ENCODE peak calls at places on chromosomes 4 and X, in ten cellular contexts. X is neural progenitor cell, D is SK-N-SH, T is body of pancreas, W is endothelial cell of umbilical vein, K is endodermal cell, P is sigmoid colon, E is IMR-90, M is ascending aorta, L is stomach. R is an unnamed sample. For H3K4me1, the result is how much of the 10 kb centered on the place peaks cover.

GRCh38 chr4:158856852-158857251 is 88.0 kb downstream of the FNIP2 start:
- DNase-seq in X (peak), D (peak), T (no peak), W (peak), K (no peak), P (no peak), E (peak), M (no peak), L (no peak), R (no peak)

GRCh38 chr4:169136330-169136729 is 126.3 kb upstream of the CBR4 start:
- DNase-seq in X (no peak), D (no peak), T (no peak), W (no peak), K (no peak), P (no peak), E (no peak), M (no peak), L (no peak), R (no peak)

GRCh38 chrX:54484666-54485065 is 11.4 kb downstream of the FGD1 start:
- DNase-seq in X (peak), D (peak), T (no peak), W (no peak), K (peak), P (no peak), E (no peak), M (no peak), L (no peak), R (no peak)

GRCh38 chr4:29553842-29554241 is 1166.3 kb upstream of the PCDH7 start:
- DNase-seq in X (no peak), D (no peak), T (no peak), W (peak), K (no peak), P (no peak), E (no peak), M (no peak), L (no peak), R (no peak)

GRCh38 chr4:1053080-1053661 is 41.7 kb downstream of the FGFRL1 start:
- DNase-seq in X (peak), D (peak), T (no peak), W (no peak), K (peak), P (peak), E (peak), M (no peak), L (peak), R (no peak)

GRCh38 chr4:54940996-54941395 is 184.4 kb downstream of the KDR start:
- DNase-seq in X (no peak), D (no peak), T (no peak), W (no peak), K (no peak), P (no peak), E (no peak), M (no peak), L (no peak), R (no peak)

GRCh38 chr4:31657859-31658258 is 937.7 kb downstream of the PCDH7 start:
- DNase-seq in X (no peak), D (no peak), T (no peak), W (no peak), K (no peak), P (no peak), E (peak), M (no peak), L (no peak), R (no peak)

GRCh38 chrX:49117597-49117996 is 5.9 kb downstream of the GPKOW start:
- DNase-seq in X (no peak), D (no peak), T (no peak), W (no peak), K (no peak), P (no peak), E (no peak), M (no peak), L (no peak), R (no peak)

GRCh38 chr4:150135134-150135773 is 57.0 kb downstream of the DCLK2 start:
- DNase-seq in X (no peak), D (no peak), T (no peak), W (no peak), K (no peak), P (no peak), E (peak), M (no peak), L (no peak), R (no peak)

GRCh38 chr4:187908079-187908501 is 87.5 kb upstream of the ZFP42 start:
- DNase-seq in X (no peak), D (no peak), T (no peak), W (no peak), K (no peak), P (no peak), E (peak), M (no peak), L (no peak), R (no peak)

GRCh38 chrX:30592846-30593245 is 15.3 kb upstream of the TASL start:
- DNase-seq in X (no peak), D (no peak), T (no peak), W (no peak), K (no peak), P (no peak), E (no peak), M (no peak), L (no peak), R (no peak)

GRCh38 chr4:151460434-151460833 is 51.5 kb downstream of the FHIP1A start:
- DNase-seq in X (no peak), D (no peak), T (no peak), W (no peak), K (no peak), P (no peak), E (no peak), M (no peak), L (no peak), R (no peak)

GRCh38 chr4:3829954-3830773 is 64.0 kb downstream of the ADRA2C start:
- DNase-seq in X (peak), D (no peak), T (no peak), W (no peak), K (peak), P (no peak), E (no peak), M (no peak), L (no peak), R (no peak)

DNA sequence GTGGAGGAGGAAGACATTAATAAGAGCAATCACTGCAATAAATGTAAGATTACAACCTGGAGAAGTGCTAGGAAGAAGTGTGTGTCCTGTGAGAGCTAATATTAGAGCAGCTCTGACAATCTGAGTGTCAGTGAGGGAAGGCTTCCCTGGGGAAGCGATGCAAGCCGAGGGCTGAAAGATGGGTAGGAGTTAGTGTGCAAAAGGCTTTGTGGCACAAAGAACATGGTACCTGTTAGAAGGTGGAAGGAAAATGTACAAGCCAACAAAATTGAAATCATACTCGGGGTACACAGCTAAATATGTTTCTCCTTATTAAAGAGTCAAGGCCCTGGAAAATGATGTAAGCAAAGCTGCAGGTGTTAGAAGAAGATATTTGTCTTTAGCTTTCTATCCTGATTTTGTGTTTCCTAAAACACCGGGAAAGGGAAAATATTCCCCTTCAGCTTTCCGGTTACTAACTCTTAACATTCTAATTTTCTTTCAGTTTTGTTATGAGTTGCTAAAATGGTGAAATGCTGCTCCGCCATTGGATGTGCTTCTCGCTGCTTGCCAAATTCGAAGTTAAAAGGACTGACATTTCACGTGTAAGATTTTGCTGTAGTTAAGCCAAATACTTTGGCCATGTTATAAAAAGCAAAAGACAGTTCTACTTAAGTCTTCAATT is 808 bp downstream of the THAP6 start:
- DNase-seq in X (peak), D (peak), T (no peak), W (no peak), K (no peak), P (no peak), E (no peak), M (no peak), L (no peak), R (no peak)
- H3K4me1 ChIP-seq in X (under half), D (under half), T (under half), W (under half), K (under half), P (under half), E (under half), M (under half), L (half or more), R (under half)

DNA sequence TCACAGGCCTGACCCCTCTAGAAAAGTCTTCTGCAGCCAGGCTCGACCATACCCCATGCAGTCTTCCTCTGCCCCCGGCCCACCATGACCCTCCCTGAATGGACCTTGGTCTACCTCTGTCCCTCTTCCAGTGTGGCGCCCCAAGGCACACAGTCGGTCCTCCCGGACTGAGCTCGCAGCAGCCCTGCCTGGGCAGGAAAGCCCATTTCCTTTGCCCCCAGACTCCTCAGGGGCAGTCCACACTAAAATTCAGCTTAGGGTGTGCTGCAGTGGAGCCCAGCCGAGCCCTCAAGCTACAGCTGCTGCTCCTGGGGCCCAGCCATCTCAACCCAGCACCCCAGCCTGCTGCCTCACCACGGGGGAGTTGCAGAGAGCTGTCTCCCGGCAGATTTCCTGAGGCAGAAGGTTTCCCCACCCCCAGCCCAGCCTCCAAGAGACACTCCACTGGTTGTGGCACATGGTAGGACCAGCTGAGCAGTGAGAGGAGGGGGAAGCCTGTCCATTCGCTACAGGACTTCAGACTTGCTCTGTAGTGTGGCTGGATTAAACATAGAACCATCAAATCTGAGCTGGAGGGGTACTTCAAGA is 37.5 kb upstream of the IQSEC2 start:
- DNase-seq in X (no peak), D (no peak), T (no peak), W (no peak), K (peak), P (no peak), E (no peak), M (no peak), L (no peak), R (no peak)
- H3K4me3 ChIP-seq in X (no peak), D (peak), T (no peak), W (no peak), K (no peak), P (no peak), E (no peak), M (no peak), L (peak), R (no peak)

DNA sequence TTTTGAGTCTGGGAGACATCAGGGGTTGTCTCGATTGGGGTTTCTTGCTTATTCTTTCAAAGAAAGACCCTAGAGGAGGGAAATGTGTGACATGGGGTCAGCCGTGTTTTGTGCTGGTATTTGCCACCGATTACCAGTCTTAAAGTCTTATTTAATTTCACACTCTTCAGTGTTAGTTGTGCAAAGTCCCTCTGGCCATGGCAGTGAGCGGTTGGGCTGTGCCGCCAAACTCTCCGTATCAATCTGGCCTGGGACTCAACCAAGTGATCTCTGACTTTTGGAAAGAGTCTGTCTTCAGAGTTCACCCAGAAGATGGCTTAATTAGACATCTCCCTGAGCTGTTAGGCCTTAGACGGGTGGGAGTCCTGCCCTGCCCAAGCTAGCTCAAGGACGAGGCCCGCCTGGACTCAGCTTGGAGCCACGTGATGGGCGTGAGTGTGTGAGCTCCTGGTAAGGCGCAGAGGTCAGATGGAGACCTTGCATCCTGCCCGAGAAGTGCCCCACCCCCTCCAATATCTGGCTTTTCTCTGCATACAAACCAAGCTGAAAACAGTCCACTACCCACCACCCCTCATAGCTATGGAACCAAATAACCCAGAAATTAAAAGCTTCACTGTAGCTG is 3.8 kb upstream of the PITX2 start:
- DNase-seq in X (no peak), D (no peak), T (no peak), W (no peak), K (peak), P (no peak), E (no peak), M (no peak), L (no peak), R (no peak)
- TF ChIP-seq CTCF in X (no peak), D (no peak), T (no peak), W (no peak), K (no peak), P (no peak), E (no peak), M (no peak), L (no peak), R (no peak)

DNA sequence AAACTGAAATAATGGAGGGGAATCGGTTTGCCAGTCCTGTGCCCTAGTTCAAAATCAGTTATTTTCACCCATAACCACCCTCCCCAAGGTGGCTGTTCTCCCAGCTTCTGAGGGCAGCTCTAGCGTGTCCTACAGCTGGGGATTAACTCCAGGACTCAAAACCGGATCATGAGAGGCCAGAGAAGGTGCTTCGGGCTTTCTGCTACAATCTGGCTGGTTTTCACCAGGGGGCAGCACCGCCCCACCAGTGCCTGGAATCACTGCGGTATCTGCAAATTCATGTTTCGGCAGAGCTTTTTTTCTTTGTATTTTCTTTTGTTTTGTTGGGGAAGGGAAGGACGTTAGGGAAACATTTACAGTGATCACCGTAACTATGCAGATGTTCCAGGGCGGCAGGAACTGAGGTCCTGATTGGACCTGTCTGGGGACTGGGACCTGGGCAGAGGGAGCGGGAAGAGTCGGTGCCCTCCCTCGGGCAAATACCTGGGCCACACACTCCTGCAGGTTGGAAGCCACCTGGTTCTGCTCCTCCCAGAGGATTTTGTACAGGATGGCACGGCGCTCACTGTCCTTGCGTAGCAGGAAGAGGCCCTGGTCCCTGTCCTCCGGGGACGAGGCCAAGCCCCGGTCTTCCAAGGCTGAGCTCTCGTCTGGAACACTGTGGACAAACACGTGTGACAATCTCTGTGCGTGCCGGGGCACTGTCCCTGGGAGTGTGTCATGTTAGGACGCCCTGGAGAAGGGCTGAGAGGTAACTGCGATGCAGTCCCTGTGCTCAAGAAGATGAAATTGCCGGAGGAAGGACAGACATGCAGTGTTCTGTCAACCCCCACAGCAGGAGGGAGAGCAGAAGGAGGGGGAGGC is 28.7 kb downstream of the PDHA1 start:
- DNase-seq in X (peak), D (peak), T (peak), W (peak), K (peak), P (peak), E (peak), M (peak), L (peak), R (peak)
- H3K4me1 ChIP-seq in X (under half), D (under half), T (under half), W (under half), K (under half), P (under half), E (under half), M (under half), L (under half), R (under half)

DNA sequence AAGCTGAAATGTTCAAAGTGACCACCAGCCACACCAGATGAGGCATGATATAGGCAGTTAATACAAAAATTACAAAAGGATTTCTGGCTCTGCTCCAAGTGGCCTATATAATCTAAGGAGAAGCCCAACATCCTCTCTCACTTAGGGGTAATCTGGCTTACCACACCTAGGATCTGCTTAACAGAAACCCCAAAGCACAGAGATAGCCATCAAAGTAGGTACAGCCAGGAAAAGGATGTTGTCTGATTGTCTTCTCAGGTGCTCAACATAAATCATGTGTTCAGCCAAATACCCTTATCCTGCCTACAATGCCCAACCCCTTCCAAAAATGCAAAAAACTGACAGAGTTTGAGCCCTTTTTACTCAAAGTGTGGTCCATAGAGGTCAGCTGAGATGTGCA is 54.0 kb downstream of the PPM1K start:
- DNase-seq in X (no peak), D (no peak), T (no peak), W (no peak), K (no peak), P (no peak), E (no peak), M (no peak), L (no peak), R (no peak)
- H3K4me3 ChIP-seq in X (no peak), D (no peak), T (no peak), W (no peak), K (no peak), P (no peak), E (no peak), M (peak), L (peak), R (no peak)

GRCh38 chrX:101617211-101618191 is at the start of gene ARMCX6:
- DNase-seq in X (peak), D (peak), T (peak), W (peak), K (peak), P (peak), E (peak), M (peak), L (peak), R (peak)
- TF ChIP-seq CTCF in X (peak), D (peak), T (no peak), W (peak), K (peak), P (peak), E (peak), M (no peak), L (no peak), R (no peak)